ENCODE peak calls at places on chromosomes 16 and 17, in eight cellular contexts. S, I, D, J, W, E, X and K are unnamed samples.

GRCh38 chr16:832652-833336 is 32.3 kb upstream of the GNG13 start:
- DNase-seq in S (no peak), I (no peak), D (no peak), J (no peak), W (no peak), E (no peak), X (no peak), K (no peak)

GRCh38 chr16:69834817-69835477 is 72.8 kb downstream of the WWP2 start:
- DNase-seq in S (no peak), I (no peak), D (no peak), J (no peak), W (no peak), E (no peak), X (no peak), K (no peak)

GRCh38 chr17:15651583-15652110 is 32.1 kb upstream of the FBXW10B start:
- DNase-seq in S (peak; percentile 75), I (peak; percentile 96), D (peak; percentile 43), J (peak; percentile 85), W (peak; percentile 95), E (peak; percentile 48), X (peak; percentile 33), K (peak; percentile 99)

GRCh38 chr17:37273419-37274051 is 102.2 kb upstream of the C17orf78 start:
- DNase-seq in S (peak; percentile 49), I (no peak), D (no peak), J (peak; percentile 9), W (no peak), E (no peak), X (no peak), K (peak; percentile 84)

GRCh38 chr16:80628254-80628653 is 87.5 kb downstream of the DYNLRB2 start:
- DNase-seq in S (no peak), I (no peak), D (no peak), J (no peak), W (no peak), E (no peak), X (no peak), K (no peak)

GRCh38 chr17:17943281-17943984 is 28.8 kb downstream of the TOM1L2 start:
- DNase-seq in S (no peak), I (no peak), D (no peak), J (no peak), W (no peak), E (no peak), X (no peak), K (no peak)

GRCh38 chr16:16183562-16183961 is 39.7 kb downstream of the ABCC6 start:
- DNase-seq in S (no peak), I (no peak), D (peak; percentile 9), J (no peak), W (no peak), E (no peak), X (no peak), K (no peak)

GRCh38 chr16:23597003-23597756 is 1.1 kb upstream of the NDUFAB1 start:
- DNase-seq in S (peak; percentile 54), I (peak; percentile 23), D (peak; percentile 33), J (peak; percentile 42), W (peak; percentile 50), E (peak; percentile 71), X (no peak), K (no peak)

GRCh38 chr16:79679334-79679733 is 78.8 kb upstream of the MAF start:
- DNase-seq in S (no peak), I (no peak), D (no peak), J (no peak), W (no peak), E (no peak), X (no peak), K (no peak)

GRCh38 chr16:50575743-50576142 is 27.5 kb downstream of the NKD1 start:
- DNase-seq in S (no peak), I (no peak), D (no peak), J (no peak), W (no peak), E (no peak), X (no peak), K (no peak)

GRCh38 chr16:68414581-68414980 is 33.7 kb downstream of the SMPD3 start:
- DNase-seq in S (no peak), I (no peak), D (no peak), J (no peak), W (no peak), E (no peak), X (no peak), K (no peak)

GRCh38 chr16:22220076-22220453 is 14.0 kb downstream of the EEF2K start:
- DNase-seq in S (no peak), I (no peak), D (no peak), J (no peak), W (no peak), E (no peak), X (no peak), K (peak; percentile 27)

GRCh38 chr17:8185580-8186445 is 4.2 kb downstream of the BORCS6 start:
- DNase-seq in S (peak; percentile 37), I (peak; percentile 77), D (no peak), J (peak; percentile 81), W (no peak), E (peak; percentile 65), X (no peak), K (peak; percentile 57)

GRCh38 chr16:56347166-56347565 is 78.2 kb downstream of the AMFR start:
- DNase-seq in S (no peak), I (no peak), D (no peak), J (no peak), W (no peak), E (no peak), X (no peak), K (no peak)

GRCh38 chr16:56343661-56344517 is 81.5 kb downstream of the AMFR start:
- DNase-seq in S (peak; percentile 27), I (no peak), D (no peak), J (no peak), W (no peak), E (no peak), X (no peak), K (no peak)

GRCh38 chr16:56345406-56346050 is 79.8 kb downstream of the AMFR start:
- DNase-seq in S (no peak), I (no peak), D (no peak), J (no peak), W (no peak), E (no peak), X (no peak), K (no peak)

GRCh38 chr16:56346131-56346890 is 79.0 kb downstream of the AMFR start:
- DNase-seq in S (no peak), I (no peak), D (no peak), J (no peak), W (no peak), E (no peak), X (no peak), K (no peak)

GRCh38 chr16:56344518-56345405 is 80.6 kb downstream of the AMFR start:
- DNase-seq in S (peak; percentile 44), I (no peak), D (no peak), J (no peak), W (no peak), E (no peak), X (no peak), K (no peak)
- TF ChIP-seq RAD21 in S (no peak), I (no peak), D (no peak), J (no peak), W (no peak), E (no peak), X (no peak), K (no peak)

GRCh38 chr16:12545292-12545610 is 258.4 kb downstream of the CPPED1 start:
- DNase-seq in S (no peak), I (no peak), D (no peak), J (no peak), W (no peak), E (peak; percentile 78), X (no peak), K (no peak)

GRCh38 chr16:12547608-12547922 is 256.1 kb downstream of the CPPED1 start:
- DNase-seq in S (no peak), I (no peak), D (no peak), J (no peak), W (no peak), E (no peak), X (no peak), K (no peak)

GRCh38 chr16:12548270-12548983 is 255.3 kb downstream of the CPPED1 start:
- DNase-seq in S (no peak), I (no peak), D (no peak), J (no peak), W (no peak), E (no peak), X (peak; percentile 44), K (no peak)

GRCh38 chr16:12545792-12546342 is 257.8 kb downstream of the CPPED1 start:
- DNase-seq in S (no peak), I (no peak), D (no peak), J (no peak), W (no peak), E (no peak), X (peak; percentile 57), K (no peak)

GRCh38 chr16:12546918-12547607 is 256.6 kb downstream of the CPPED1 start:
- DNase-seq in S (no peak), I (no peak), D (no peak), J (no peak), W (no peak), E (no peak), X (peak; percentile 89), K (peak; percentile 35)
- TF ChIP-seq RAD21 in S (no peak), I (no peak), D (no peak), J (no peak), W (no peak), E (no peak), X (no peak), K (no peak)

DNA sequence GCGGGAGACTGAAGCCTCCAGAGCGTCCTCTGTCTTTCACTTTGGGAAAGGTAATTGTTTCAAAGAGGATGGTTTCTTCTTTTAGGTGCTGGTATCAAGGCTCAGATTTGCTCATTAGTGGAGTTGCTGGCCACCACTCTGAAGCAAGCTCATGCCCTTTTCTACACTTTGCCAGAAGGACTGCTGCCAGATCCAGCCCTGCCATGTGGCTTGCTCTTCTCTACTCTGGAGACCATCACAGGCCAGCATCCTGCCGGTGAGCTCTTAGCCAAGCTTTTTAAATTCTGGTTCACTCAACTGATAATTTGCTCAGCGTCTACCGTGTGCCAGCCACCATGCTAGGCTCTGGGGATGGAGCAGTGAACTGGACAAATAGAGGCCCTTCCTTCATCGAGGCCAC is 4.3 kb downstream of the COG1 start:
- DNase-seq in S (no peak), I (no peak), D (no peak), J (no peak), W (no peak), E (no peak), X (no peak), K (no peak)
- TF ChIP-seq RAD21 in S (no peak), I (no peak), D (no peak), J (no peak), W (no peak), E (no peak), X (no peak), K (no peak)

DNA sequence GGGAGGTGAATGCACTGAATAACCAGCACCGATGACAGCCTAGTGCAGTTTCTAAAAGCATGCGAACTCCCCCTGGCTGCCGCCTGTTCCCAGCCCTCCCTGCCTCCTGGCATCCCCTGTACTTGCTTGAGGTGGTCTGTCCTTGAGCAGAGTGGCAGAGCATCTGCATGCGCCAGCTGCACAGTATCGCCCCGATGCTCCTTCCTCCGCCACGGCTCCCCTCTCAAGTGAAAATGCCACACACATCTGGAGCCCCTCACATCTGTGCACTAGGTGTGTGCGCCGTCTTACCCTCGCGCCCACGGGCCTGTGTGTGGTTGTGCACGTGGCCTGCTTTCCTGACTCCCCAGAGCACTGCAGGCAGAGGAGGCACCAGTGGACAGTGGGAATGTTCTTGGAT is 111.9 kb downstream of the CCDC182 start:
- DNase-seq in S (no peak), I (no peak), D (no peak), J (no peak), W (no peak), E (no peak), X (no peak), K (no peak)
- TF ChIP-seq RAD21 in S (no peak), I (no peak), D (peak; percentile 6), J (no peak), W (no peak), E (no peak), X (no peak), K (no peak)